ENCODE peak calls at places on chromosomes 13 and 19, in five cellular contexts. I, N, E, G and H are unnamed samples.

GRCh38 chr19:49114630-49115363 is 627 bp downstream of the LIN7B start:
- DNase-seq in I (no peak), N (peak; percentile 66), E (peak; percentile 84), G (peak; percentile 68), H (peak; percentile 74)

GRCh38 chr19:17406039-17406886 is 833 bp upstream of the BST2 start:
- DNase-seq in I (no peak), N (peak; percentile 45), E (no peak), G (no peak), H (no peak)

GRCh38 chr13:74134226-74134776 is at the start of gene KLF12:
- DNase-seq in I (peak; percentile 72), N (peak; percentile 98), E (peak; percentile 96), G (peak; percentile 65), H (peak; percentile 80)

GRCh38 chr13:29510698-29511438 is 84.6 kb downstream of the SLC7A1 start:
- DNase-seq in I (no peak), N (no peak), E (no peak), G (no peak), H (no peak)

GRCh38 chr13:46804391-46804815 is 7.4 kb upstream of the ESD start:
- DNase-seq in I (peak; percentile 95), N (peak; percentile 95), E (no peak), G (no peak), H (no peak)

GRCh38 chr13:112940236-112940635 is 28.8 kb upstream of the MCF2L start:
- DNase-seq in I (no peak), N (no peak), E (no peak), G (no peak), H (no peak)

GRCh38 chr13:107291875-107292274 is 723.9 kb upstream of the ARGLU1 start:
- DNase-seq in I (no peak), N (no peak), E (no peak), G (no peak), H (no peak)

GRCh38 chr19:54464044-54464623 is 556 bp upstream of the LENG9 start:
- DNase-seq in I (peak; percentile 94), N (peak; percentile 94), E (peak; percentile 96), G (peak; percentile 95), H (peak; percentile 83)

GRCh38 chr19:16820056-16820455 is 9.1 kb upstream of the SIN3B start:
- DNase-seq in I (no peak), N (no peak), E (no peak), G (no peak), H (no peak)

GRCh38 chr19:50803633-50804419 is 13.6 kb downstream of the ACP4 start:
- DNase-seq in I (no peak), N (peak; percentile 22), E (no peak), G (no peak), H (no peak)

GRCh38 chr19:54002495-54003315 is 11.3 kb downstream of the CACNG6 start:
- DNase-seq in I (no peak), N (peak; percentile 47), E (no peak), G (no peak), H (no peak)

GRCh38 chr13:32594339-32594738 is 8.1 kb downstream of the PDS5B start:
- DNase-seq in I (no peak), N (no peak), E (no peak), G (no peak), H (no peak)

GRCh38 chr13:57739089-57739488 is 107.5 kb downstream of the PCDH17 start:
- DNase-seq in I (no peak), N (no peak), E (no peak), G (no peak), H (no peak)

GRCh38 chr19:46211201-46211881 is 18.2 kb upstream of the IGFL1 start:
- DNase-seq in I (no peak), N (no peak), E (no peak), G (peak; percentile 50), H (peak; percentile 62)

GRCh38 chr13:25743426-25743825 is 308.4 kb downstream of the SHISA2 start:
- DNase-seq in I (no peak), N (no peak), E (no peak), G (no peak), H (no peak)

GRCh38 chr19:28827382-28827781 is 385.6 kb downstream of the UQCRFS1 start:
- DNase-seq in I (no peak), N (no peak), E (no peak), G (no peak), H (no peak)

GRCh38 chr19:28831464-28831863 is 381.5 kb downstream of the UQCRFS1 start:
- DNase-seq in I (no peak), N (no peak), E (no peak), G (no peak), H (no peak)

GRCh38 chr13:114107686-114108081 is 24.7 kb downstream of the RASA3 start:
- DNase-seq in I (no peak), N (peak; percentile 82), E (peak; percentile 62), G (no peak), H (peak; percentile 81)

GRCh38 chr19:11356676-11357550 is 1.7 kb downstream of the PLPPR2 start:
- DNase-seq in I (no peak), N (no peak), E (no peak), G (no peak), H (no peak)

GRCh38 chr13:94516456-94516855 is 37.0 kb upstream of the DCT start:
- DNase-seq in I (no peak), N (no peak), E (no peak), G (no peak), H (no peak)

GRCh38 chr13:110266983-110267382 is 40.0 kb downstream of the COL4A1 start:
- DNase-seq in I (no peak), N (no peak), E (peak; percentile 60), G (no peak), H (no peak)

GRCh38 chr13:78317030-78317429 is 286.3 kb downstream of the POU4F1 start:
- DNase-seq in I (no peak), N (no peak), E (no peak), G (no peak), H (no peak)

GRCh38 chr13:72539925-72540324 is 187.5 kb downstream of the MZT1 start:
- DNase-seq in I (no peak), N (no peak), E (no peak), G (no peak), H (no peak)

GRCh38 chr13:114104626-114105350 is 27.6 kb downstream of the RASA3 start:
- DNase-seq in I (no peak), N (no peak), E (peak; percentile 58), G (no peak), H (no peak)

GRCh38 chr19:29040951-29041350 is 172.0 kb downstream of the UQCRFS1 start:
- DNase-seq in I (no peak), N (no peak), E (no peak), G (no peak), H (no peak)

GRCh38 chr13:54029720-54030119 is 1001.1 kb downstream of the OLFM4 start:
- DNase-seq in I (no peak), N (no peak), E (no peak), G (no peak), H (no peak)

GRCh38 chr19:17719730-17720486 is 628 bp downstream of the MAP1S start:
- DNase-seq in I (no peak), N (no peak), E (no peak), G (peak; percentile 75), H (peak; percentile 54)

GRCh38 chr19:30155529-30156200 is 213.6 kb downstream of the URI1 start:
- DNase-seq in I (no peak), N (no peak), E (no peak), G (no peak), H (no peak)

GRCh38 chr19:44002212-44002565 is 568 bp upstream of the ZNF230 start:
- DNase-seq in I (no peak), N (peak; percentile 19), E (no peak), G (no peak), H (no peak)

GRCh38 chr13:77752512-77753069 is 55.1 kb downstream of the SLAIN1 start:
- DNase-seq in I (no peak), N (no peak), E (no peak), G (no peak), H (no peak)

GRCh38 chr19:18789883-18790565 is 1.1 kb downstream of the COMP start:
- DNase-seq in I (no peak), N (peak; percentile 17), E (no peak), G (no peak), H (peak; percentile 23)

GRCh38 chr13:56396318-56396717 is 744.4 kb upstream of the PRR20A start:
- DNase-seq in I (no peak), N (no peak), E (no peak), G (no peak), H (no peak)

DNA sequence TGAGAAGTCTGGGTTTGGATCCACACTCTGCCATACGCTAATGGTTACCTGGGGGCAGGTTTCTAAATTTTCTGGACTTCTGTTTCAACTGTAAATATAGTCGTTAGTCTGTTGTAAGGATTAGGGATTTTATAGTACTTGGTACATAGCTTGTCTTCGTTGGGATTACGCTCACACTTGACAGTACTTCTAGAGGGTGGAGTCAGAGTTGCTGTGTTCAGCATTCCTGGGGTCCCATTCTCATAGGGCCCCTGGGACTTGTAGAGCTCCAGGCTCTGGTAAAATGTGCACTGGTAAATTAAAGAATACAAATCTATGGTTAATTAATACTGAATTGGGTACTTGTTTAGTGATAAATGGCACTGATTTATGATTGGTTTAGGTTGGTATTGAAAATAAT is 45.2 kb downstream of the TPP2 start:
- DNase-seq in I (no peak), N (no peak), E (no peak), G (no peak), H (no peak)
- H3K4me3 ChIP-seq in I (no peak overlapping the region), N (no peak overlapping the region), E (no peak overlapping the region), G (no peak overlapping the region), H (no peak overlapping the region)

DNA sequence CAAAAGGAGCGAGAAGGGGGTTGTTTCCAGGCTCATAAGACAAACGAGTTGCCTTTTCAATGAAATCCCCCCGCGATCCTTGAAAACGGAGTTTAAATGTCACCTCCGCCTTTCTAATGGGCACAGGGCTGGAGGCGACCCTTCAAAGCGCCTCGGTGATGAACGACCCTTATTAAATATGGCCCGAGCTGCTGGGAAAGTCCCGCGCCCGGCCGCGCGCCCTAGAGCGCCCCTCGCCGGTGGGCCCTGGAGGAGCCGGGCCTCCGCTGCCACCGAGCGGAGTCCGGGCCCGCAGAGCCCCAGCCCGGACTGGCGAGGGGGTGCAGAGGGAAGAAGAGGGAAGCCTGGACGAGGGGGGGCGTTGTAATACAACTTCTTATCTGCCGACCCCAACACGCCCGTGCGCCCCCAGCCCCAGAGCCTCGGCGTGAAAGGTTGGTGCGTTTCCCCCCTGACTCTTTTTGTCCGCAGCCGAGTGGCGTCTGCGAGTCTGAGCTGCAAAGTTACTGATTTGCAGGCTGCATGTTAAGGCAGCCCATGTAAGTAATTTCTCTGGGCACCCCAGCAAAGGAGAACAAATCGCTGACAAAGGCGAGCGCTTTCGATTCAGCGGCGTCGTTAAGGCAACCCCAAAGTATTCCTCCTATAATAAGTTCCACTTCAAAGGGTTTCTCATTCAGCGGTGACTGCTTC is 11.9 kb downstream of the ZIC5 start:
- DNase-seq in I (no peak), N (peak; percentile 62), E (peak; percentile 44), G (no peak), H (no peak)
- TF ChIP-seq CTCF in I (no peak), N (no peak), E (no peak), G (no peak), H (no peak)

GRCh38 chr19:5080030-5080644 is 111.2 kb downstream of the KDM4B start:
- DNase-seq in I (no peak), N (no peak), E (no peak), G (no peak), H (no peak)
- H3K4me3 ChIP-seq in I (no peak overlapping the region), N (no peak overlapping the region), E (no peak overlapping the region), G (no peak overlapping the region), H (no peak overlapping the region)

DNA sequence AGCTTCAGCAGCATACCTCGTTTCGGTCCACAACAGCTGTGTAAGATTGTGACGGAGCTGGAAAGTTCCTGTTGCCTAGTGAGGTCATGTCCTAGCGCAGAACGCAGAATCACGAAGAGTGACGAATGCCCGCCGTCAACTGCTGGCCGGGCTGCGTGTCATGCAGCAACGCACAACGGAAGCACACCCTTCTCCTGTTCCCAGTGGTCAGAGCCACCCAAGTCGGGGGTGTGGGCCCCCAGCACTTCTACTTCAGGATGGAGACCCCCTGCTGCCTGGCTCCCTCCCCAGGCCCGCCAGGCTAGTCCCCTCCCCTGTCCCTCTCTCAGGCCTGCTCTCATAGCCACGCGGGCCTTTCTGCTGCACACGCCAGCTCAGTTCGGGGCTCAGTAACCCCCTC is 25.9 kb downstream of the C2CD4C start:
- DNase-seq in I (no peak), N (no peak), E (peak; percentile 12), G (no peak), H (no peak)
- TF ChIP-seq CTCF in I (no peak), N (no peak), E (no peak), G (no peak), H (no peak)